ENCODE peak calls at places on chromosomes 16 and 17, in eight cellular contexts. One of them, this sample, is unnamed.
A peak's percentile ranks its signal among the peaks of the same experiment; 100 is the strongest.

GRCh38 chr17:77036841-77037381 is 103.9 kb upstream of the SEC14L1 start:
- DNase-seq in coronary artery: no peak
- DNase-seq in CD8-positive, alpha-beta memory T cell: no peak
- DNase-seq in SHP77: peak; percentile 75
- DNase-seq in kidney tubule cell: peak; percentile 26
- DNase-seq in GM23338: no peak
- DNase-seq in tibial artery: no peak
- DNase-seq in HTR-8/SVneo: no peak
- DNase-seq in this sample: no peak

GRCh38 chr17:81821603-81822311 is 11.3 kb downstream of the MCRIP1 start:
- DNase-seq in coronary artery: no peak
- DNase-seq in CD8-positive, alpha-beta memory T cell: no peak
- DNase-seq in SHP77: peak; percentile 96
- DNase-seq in kidney tubule cell: peak; percentile 83
- DNase-seq in GM23338: peak; percentile 77
- DNase-seq in tibial artery: peak; percentile 55
- DNase-seq in HTR-8/SVneo: peak; percentile 41
- DNase-seq in this sample: peak; percentile 87

GRCh38 chr17:49022391-49022941 is 25.3 kb downstream of the IGF2BP1 start:
- DNase-seq in coronary artery: no peak
- DNase-seq in CD8-positive, alpha-beta memory T cell: no peak
- DNase-seq in SHP77: no peak
- DNase-seq in kidney tubule cell: peak; percentile 84
- DNase-seq in GM23338: peak; percentile 98
- DNase-seq in tibial artery: no peak
- DNase-seq in HTR-8/SVneo: peak; percentile 90
- DNase-seq in this sample: peak; percentile 94

GRCh38 chr16:88458773-88459235 is 5.7 kb downstream of the ZFPM1 start:
- DNase-seq in coronary artery: no peak
- DNase-seq in CD8-positive, alpha-beta memory T cell: no peak
- DNase-seq in SHP77: no peak
- DNase-seq in kidney tubule cell: no peak
- DNase-seq in GM23338: no peak
- DNase-seq in tibial artery: no peak
- DNase-seq in HTR-8/SVneo: no peak
- DNase-seq in this sample: no peak

GRCh38 chr17:61408151-61409041 is 8.8 kb downstream of the TBX2 start:
- DNase-seq in coronary artery: peak; percentile 75
- DNase-seq in CD8-positive, alpha-beta memory T cell: no peak
- DNase-seq in SHP77: no peak
- DNase-seq in kidney tubule cell: no peak
- DNase-seq in GM23338: no peak
- DNase-seq in tibial artery: peak; percentile 19
- DNase-seq in HTR-8/SVneo: no peak
- DNase-seq in this sample: no peak

GRCh38 chr17:67602974-67603373 is 114.8 kb upstream of the NOL11 start:
- DNase-seq in coronary artery: no peak
- DNase-seq in CD8-positive, alpha-beta memory T cell: peak; percentile 14
- DNase-seq in SHP77: peak; percentile 63
- DNase-seq in kidney tubule cell: peak; percentile 60
- DNase-seq in GM23338: peak; percentile 87
- DNase-seq in tibial artery: no peak
- DNase-seq in HTR-8/SVneo: peak; percentile 52
- DNase-seq in this sample: no peak

GRCh38 chr17:40794466-40794865 is 5.3 kb downstream of the KRT28 start:
- DNase-seq in coronary artery: no peak
- DNase-seq in CD8-positive, alpha-beta memory T cell: no peak
- DNase-seq in SHP77: no peak
- DNase-seq in kidney tubule cell: no peak
- DNase-seq in GM23338: no peak
- DNase-seq in tibial artery: no peak
- DNase-seq in HTR-8/SVneo: no peak
- DNase-seq in this sample: no peak

GRCh38 chr16:89643769-89644300 is 13.7 kb downstream of the CHMP1A start:
- DNase-seq in coronary artery: no peak
- DNase-seq in CD8-positive, alpha-beta memory T cell: no peak
- DNase-seq in SHP77: no peak
- DNase-seq in kidney tubule cell: no peak
- DNase-seq in GM23338: no peak
- DNase-seq in tibial artery: no peak
- DNase-seq in HTR-8/SVneo: no peak
- DNase-seq in this sample: no peak

GRCh38 chr17:18219016-18219415 is 6.4 kb upstream of the LLGL1 start:
- DNase-seq in coronary artery: no peak
- DNase-seq in CD8-positive, alpha-beta memory T cell: no peak
- DNase-seq in SHP77: no peak
- DNase-seq in kidney tubule cell: no peak
- DNase-seq in GM23338: no peak
- DNase-seq in tibial artery: no peak
- DNase-seq in HTR-8/SVneo: peak; percentile 38
- DNase-seq in this sample: no peak

GRCh38 chr16:17224859-17225258 is 245.9 kb downstream of the XYLT1 start:
- DNase-seq in coronary artery: no peak
- DNase-seq in CD8-positive, alpha-beta memory T cell: peak; percentile 2
- DNase-seq in SHP77: no peak
- DNase-seq in kidney tubule cell: no peak
- DNase-seq in GM23338: no peak
- DNase-seq in tibial artery: peak; percentile 72
- DNase-seq in HTR-8/SVneo: no peak
- DNase-seq in this sample: no peak

GRCh38 chr17:11900103-11900502 is 97.2 kb downstream of the ZNF18 start:
- DNase-seq in coronary artery: no peak
- DNase-seq in CD8-positive, alpha-beta memory T cell: no peak
- DNase-seq in SHP77: no peak
- DNase-seq in kidney tubule cell: no peak
- DNase-seq in GM23338: no peak
- DNase-seq in tibial artery: peak; percentile 33
- DNase-seq in HTR-8/SVneo: no peak
- DNase-seq in this sample: no peak

GRCh38 chr17:28494445-28495188 is 11.5 kb upstream of the FOXN1 start:
- DNase-seq in coronary artery: no peak
- DNase-seq in CD8-positive, alpha-beta memory T cell: peak; percentile 62
- DNase-seq in SHP77: peak; percentile 39
- DNase-seq in kidney tubule cell: peak; percentile 65
- DNase-seq in GM23338: peak; percentile 86
- DNase-seq in tibial artery: peak; percentile 46
- DNase-seq in HTR-8/SVneo: peak; percentile 94
- DNase-seq in this sample: peak; percentile 51

GRCh38 chr16:81600275-81600674 is 155.7 kb downstream of the CMIP start:
- DNase-seq in coronary artery: no peak
- DNase-seq in CD8-positive, alpha-beta memory T cell: no peak
- DNase-seq in SHP77: no peak
- DNase-seq in kidney tubule cell: peak; percentile 90
- DNase-seq in GM23338: no peak
- DNase-seq in tibial artery: no peak
- DNase-seq in HTR-8/SVneo: peak; percentile 78
- DNase-seq in this sample: peak; percentile 95

GRCh38 chr16:4015275-4015990 is 100.8 kb downstream of the ADCY9 start:
- DNase-seq in coronary artery: no peak
- DNase-seq in CD8-positive, alpha-beta memory T cell: no peak
- DNase-seq in SHP77: no peak
- DNase-seq in kidney tubule cell: peak; percentile 69
- DNase-seq in GM23338: no peak
- DNase-seq in tibial artery: no peak
- DNase-seq in HTR-8/SVneo: peak; percentile 15
- DNase-seq in this sample: peak; percentile 50

GRCh38 chr17:27565874-27566672 is 64.9 kb upstream of the LGALS9 start:
- DNase-seq in coronary artery: no peak
- DNase-seq in CD8-positive, alpha-beta memory T cell: no peak
- DNase-seq in SHP77: no peak
- DNase-seq in kidney tubule cell: peak; percentile 60
- DNase-seq in GM23338: no peak
- DNase-seq in tibial artery: no peak
- DNase-seq in HTR-8/SVneo: no peak
- DNase-seq in this sample: no peak

GRCh38 chr16:620700-621525 is 9.9 kb upstream of the WFIKKN1 start:
- DNase-seq in coronary artery: no peak
- DNase-seq in CD8-positive, alpha-beta memory T cell: no peak
- DNase-seq in SHP77: peak; percentile 75
- DNase-seq in kidney tubule cell: no peak
- DNase-seq in GM23338: no peak
- DNase-seq in tibial artery: no peak
- DNase-seq in HTR-8/SVneo: no peak
- DNase-seq in this sample: no peak

GRCh38 chr17:38455288-38455915 is 27.1 kb downstream of the ARHGAP23 start:
- DNase-seq in coronary artery: no peak
- DNase-seq in CD8-positive, alpha-beta memory T cell: no peak
- DNase-seq in SHP77: peak; percentile 83
- DNase-seq in kidney tubule cell: no peak
- DNase-seq in GM23338: peak; percentile 57
- DNase-seq in tibial artery: no peak
- DNase-seq in HTR-8/SVneo: no peak
- DNase-seq in this sample: peak; percentile 49

GRCh38 chr17:7634384-7634783 is 4.4 kb downstream of the SHBG start:
- DNase-seq in coronary artery: no peak
- DNase-seq in CD8-positive, alpha-beta memory T cell: no peak
- DNase-seq in SHP77: peak; percentile 61
- DNase-seq in kidney tubule cell: peak; percentile 33
- DNase-seq in GM23338: peak; percentile 91
- DNase-seq in tibial artery: no peak
- DNase-seq in HTR-8/SVneo: peak; percentile 68
- DNase-seq in this sample: no peak

GRCh38 chr17:37678036-37678435 is 34.8 kb upstream of the DDX52 start:
- DNase-seq in coronary artery: no peak
- DNase-seq in CD8-positive, alpha-beta memory T cell: no peak
- DNase-seq in SHP77: no peak
- DNase-seq in kidney tubule cell: peak; percentile 48
- DNase-seq in GM23338: no peak
- DNase-seq in tibial artery: no peak
- DNase-seq in HTR-8/SVneo: no peak
- DNase-seq in this sample: no peak

GRCh38 chr16:47490471-47490870 is 29.3 kb downstream of the PHKB start:
- DNase-seq in coronary artery: no peak
- DNase-seq in CD8-positive, alpha-beta memory T cell: no peak
- DNase-seq in SHP77: no peak
- DNase-seq in kidney tubule cell: no peak
- DNase-seq in GM23338: no peak
- DNase-seq in tibial artery: no peak
- DNase-seq in HTR-8/SVneo: no peak
- DNase-seq in this sample: no peak

GRCh38 chr17:43832168-43832975 is 574 bp downstream of the MPP3 start:
- DNase-seq in coronary artery: no peak
- DNase-seq in CD8-positive, alpha-beta memory T cell: peak; percentile 3
- DNase-seq in SHP77: peak; percentile 15
- DNase-seq in kidney tubule cell: peak; percentile 79
- DNase-seq in GM23338: peak; percentile 54
- DNase-seq in tibial artery: peak; percentile 42
- DNase-seq in HTR-8/SVneo: peak; percentile 71
- DNase-seq in this sample: peak; percentile 83

GRCh38 chr16:11232852-11233726 is 22.9 kb downstream of the SOCS1 start:
- DNase-seq in coronary artery: no peak
- DNase-seq in CD8-positive, alpha-beta memory T cell: peak; percentile 75
- DNase-seq in SHP77: no peak
- DNase-seq in kidney tubule cell: no peak
- DNase-seq in GM23338: peak; percentile 75
- DNase-seq in tibial artery: peak; percentile 24
- DNase-seq in HTR-8/SVneo: no peak
- DNase-seq in this sample: no peak

GRCh38 chr16:68475071-68475470 is 26.8 kb upstream of the SMPD3 start:
- DNase-seq in coronary artery: no peak
- DNase-seq in CD8-positive, alpha-beta memory T cell: no peak
- DNase-seq in SHP77: no peak
- DNase-seq in kidney tubule cell: peak; percentile 39
- DNase-seq in GM23338: no peak
- DNase-seq in tibial artery: no peak
- DNase-seq in HTR-8/SVneo: no peak
- DNase-seq in this sample: no peak

GRCh38 chr16:4372578-4373355 is 1.1 kb downstream of the VASN start:
- DNase-seq in coronary artery: no peak
- DNase-seq in CD8-positive, alpha-beta memory T cell: no peak
- DNase-seq in SHP77: peak; percentile 85
- DNase-seq in kidney tubule cell: peak; percentile 68
- DNase-seq in GM23338: no peak
- DNase-seq in tibial artery: peak; percentile 68
- DNase-seq in HTR-8/SVneo: peak; percentile 77
- DNase-seq in this sample: peak; percentile 93

GRCh38 chr17:1041746-1042145 is 44.8 kb downstream of the TIMM22 start:
- DNase-seq in coronary artery: no peak
- DNase-seq in CD8-positive, alpha-beta memory T cell: no peak
- DNase-seq in SHP77: no peak
- DNase-seq in kidney tubule cell: no peak
- DNase-seq in GM23338: no peak
- DNase-seq in tibial artery: no peak
- DNase-seq in HTR-8/SVneo: no peak
- DNase-seq in this sample: no peak

GRCh38 chr17:45310380-45311324 is 6.2 kb downstream of the MAP3K14 start:
- DNase-seq in coronary artery: no peak
- DNase-seq in CD8-positive, alpha-beta memory T cell: no peak
- DNase-seq in SHP77: no peak
- DNase-seq in kidney tubule cell: no peak
- DNase-seq in GM23338: no peak
- DNase-seq in tibial artery: no peak
- DNase-seq in HTR-8/SVneo: no peak
- DNase-seq in this sample: no peak

GRCh38 chr16:11583889-11584565 is 2.7 kb downstream of the LITAF start:
- DNase-seq in coronary artery: no peak
- DNase-seq in CD8-positive, alpha-beta memory T cell: no peak
- DNase-seq in SHP77: no peak
- DNase-seq in kidney tubule cell: peak; percentile 27
- DNase-seq in GM23338: no peak
- DNase-seq in tibial artery: peak; percentile 42
- DNase-seq in HTR-8/SVneo: no peak
- DNase-seq in this sample: no peak

GRCh38 chr17:28665994-28666393 is 4.0 kb downstream of the SUPT6H start:
- DNase-seq in coronary artery: no peak
- DNase-seq in CD8-positive, alpha-beta memory T cell: no peak
- DNase-seq in SHP77: no peak
- DNase-seq in kidney tubule cell: no peak
- DNase-seq in GM23338: no peak
- DNase-seq in tibial artery: no peak
- DNase-seq in HTR-8/SVneo: no peak
- DNase-seq in this sample: no peak

GRCh38 chr16:14151256-14152030 is 80.3 kb downstream of the MRTFB start:
- DNase-seq in coronary artery: no peak
- DNase-seq in CD8-positive, alpha-beta memory T cell: no peak
- DNase-seq in SHP77: no peak
- DNase-seq in kidney tubule cell: no peak
- DNase-seq in GM23338: no peak
- DNase-seq in tibial artery: no peak
- DNase-seq in HTR-8/SVneo: no peak
- DNase-seq in this sample: no peak

GRCh38 chr16:3183445-3184139 is 4.4 kb upstream of the OR1F1 start:
- DNase-seq in coronary artery: no peak
- DNase-seq in CD8-positive, alpha-beta memory T cell: no peak
- DNase-seq in SHP77: no peak
- DNase-seq in kidney tubule cell: no peak
- DNase-seq in GM23338: no peak
- DNase-seq in tibial artery: no peak
- DNase-seq in HTR-8/SVneo: no peak
- DNase-seq in this sample: no peak